ENCODE peak calls at places on chromosome 17, in seven cellular contexts. L is right lobe of liver, V is ACHN, H is mammary epithelial cell, P is GM10248, T is ecto neural progenitor cell, G is GM12878. D is an unnamed sample.

GRCh38 chr17:40883031-40883430 is 2.0 kb downstream of the KRT20 start:
- DNase-seq in L (no peak), V (no peak), H (no peak), P (no peak), T (no peak), G (no peak), D (no peak)

GRCh38 chr17:33967608-33968349 is 287.3 kb upstream of the CCL2 start:
- DNase-seq in L (no peak), V (no peak), H (no peak), P (no peak), T (no peak), G (no peak), D (no peak)

GRCh38 chr17:37743612-37743874 is 1.3 kb downstream of the HNF1B start:
- DNase-seq in L (peak), V (peak), H (no peak), P (peak), T (no peak), G (no peak), D (no peak)

GRCh38 chr17:49214665-49215360 is 4.3 kb downstream of the ABI3 start:
- DNase-seq in L (no peak), V (no peak), H (no peak), P (no peak), T (no peak), G (no peak), D (no peak)

GRCh38 chr17:17740627-17741237 is 59.5 kb downstream of the RAI1 start:
- DNase-seq in L (no peak), V (no peak), H (peak), P (no peak), T (peak), G (no peak), D (no peak)

GRCh38 chr17:37605813-37606505 is 3.3 kb downstream of the SYNRG start:
- DNase-seq in L (no peak), V (no peak), H (no peak), P (no peak), T (no peak), G (no peak), D (no peak)

GRCh38 chr17:61567045-61567802 is 23.8 kb downstream of the NACA2 start:
- DNase-seq in L (no peak), V (no peak), H (no peak), P (no peak), T (no peak), G (no peak), D (no peak)

GRCh38 chr17:20908373-20909273 is 134.2 kb downstream of the USP22 start:
- DNase-seq in L (peak), V (peak), H (peak), P (peak), T (peak), G (peak), D (no peak)

GRCh38 chr17:43217614-43218087 is 6.0 kb downstream of the TMEM106A start:
- DNase-seq in L (no peak), V (no peak), H (no peak), P (no peak), T (no peak), G (no peak), D (no peak)

GRCh38 chr17:9360610-9361571 is 214.7 kb downstream of the STX8 start:
- DNase-seq in L (peak), V (peak), H (peak), P (no peak), T (no peak), G (no peak), D (no peak)

GRCh38 chr17:36590082-36590481 is 1.6 kb upstream of the DHRS11 start:
- DNase-seq in L (peak), V (no peak), H (no peak), P (no peak), T (no peak), G (no peak), D (peak)